ENCODE peak calls at places on chromosomes 7 and 10, in six cellular contexts. Q is Calu3, K is lower leg skin, G is foreskin fibroblast, Z is type B pancreatic cell, D is mesothelial cell of epicardium. J is an unnamed sample.

GRCh38 chr7:1007901-1008300 is 24.9 kb downstream of the CYP2W1 start:
- DNase-seq in Q (peak), K (no peak), G (no peak), Z (no peak), D (no peak), J (no peak)

GRCh38 chr10:90605506-90605905 is 252.3 kb downstream of the HTR7 start:
- DNase-seq in Q (no peak), K (no peak), G (no peak), Z (no peak), D (no peak), J (no peak)

GRCh38 chr7:83355143-83355542 is 192.5 kb upstream of the PCLO start:
- DNase-seq in Q (no peak), K (no peak), G (no peak), Z (no peak), D (no peak), J (no peak)

GRCh38 chr10:88792656-88793055 is 9.9 kb upstream of the LIPM start:
- DNase-seq in Q (peak), K (no peak), G (peak), Z (no peak), D (no peak), J (no peak)

GRCh38 chr7:111835066-111835465 is 272.8 kb upstream of the IMMP2L start:
- DNase-seq in Q (no peak), K (no peak), G (peak), Z (no peak), D (no peak), J (no peak)

GRCh38 chr10:103140469-103140868 is 52.6 kb downstream of the NT5C2 start:
- DNase-seq in Q (no peak), K (no peak), G (no peak), Z (no peak), D (no peak), J (no peak)

GRCh38 chr7:11539853-11540252 is 292.1 kb downstream of the THSD7A start:
- DNase-seq in Q (no peak), K (no peak), G (no peak), Z (no peak), D (no peak), J (no peak)

GRCh38 chr10:98055875-98056516 is 25.6 kb upstream of the CRTAC1 start:
- DNase-seq in Q (peak), K (peak), G (no peak), Z (no peak), D (peak), J (no peak)

GRCh38 chr10:79487296-79488194 is 24.8 kb upstream of the EIF5AL1 start:
- DNase-seq in Q (peak), K (peak), G (peak), Z (no peak), D (peak), J (no peak)

GRCh38 chr7:2049782-2050510 is 182.8 kb downstream of the MAD1L1 start:
- DNase-seq in Q (no peak), K (no peak), G (no peak), Z (no peak), D (no peak), J (no peak)

GRCh38 chr10:132614431-132615341 is 77.1 kb downstream of the INPP5A start:
- DNase-seq in Q (no peak), K (peak), G (no peak), Z (no peak), D (no peak), J (no peak)

GRCh38 chr7:74061840-74062539 is 21.6 kb upstream of the LIMK1 start:
- DNase-seq in Q (peak), K (peak), G (peak), Z (no peak), D (no peak), J (peak)

GRCh38 chr10:23540401-23540800 is 101.5 kb downstream of the OTUD1 start:
- DNase-seq in Q (no peak), K (no peak), G (no peak), Z (no peak), D (no peak), J (no peak)

GRCh38 chr7:80841566-80842478 is 77.0 kb downstream of the SEMA3C start:
- DNase-seq in Q (no peak), K (no peak), G (no peak), Z (no peak), D (no peak), J (no peak)

GRCh38 chr10:103502849-103503660 is 9.6 kb downstream of the NEURL1 start:
- DNase-seq in Q (no peak), K (no peak), G (no peak), Z (no peak), D (no peak), J (no peak)

GRCh38 chr10:47331954-47332353 is 9.7 kb downstream of the GDF2 start:
- DNase-seq in Q (no peak), K (peak), G (no peak), Z (no peak), D (no peak), J (no peak)

GRCh38 chr10:79403441-79404230 is 41.8 kb downstream of the ZCCHC24 start:
- DNase-seq in Q (no peak), K (peak), G (no peak), Z (no peak), D (no peak), J (no peak)

GRCh38 chr7:139071683-139072082 is 35.8 kb upstream of the ZC3HAV1L start:
- DNase-seq in Q (no peak), K (no peak), G (no peak), Z (no peak), D (no peak), J (no peak)

GRCh38 chr10:82453678-82454293 is 578.8 kb downstream of the NRG3 start:
- DNase-seq in Q (no peak), K (no peak), G (no peak), Z (no peak), D (no peak), J (no peak)

GRCh38 chr7:68441610-68442009 is 1156.7 kb upstream of the AUTS2 start:
- DNase-seq in Q (no peak), K (no peak), G (no peak), Z (no peak), D (no peak), J (no peak)

GRCh38 chr7:27100601-27101187 is 1.8 kb downstream of the HOXA2 start:
- DNase-seq in Q (no peak), K (no peak), G (no peak), Z (no peak), D (no peak), J (no peak)

GRCh38 chr10:13272164-13272571 is 27.7 kb downstream of the PHYH start:
- DNase-seq in Q (no peak), K (no peak), G (peak), Z (no peak), D (no peak), J (no peak)

GRCh38 chr10:13270877-13271551 is 28.9 kb downstream of the PHYH start:
- DNase-seq in Q (no peak), K (no peak), G (peak), Z (no peak), D (no peak), J (no peak)

GRCh38 chr10:13268310-13268709 is 31.6 kb downstream of the PHYH start:
- DNase-seq in Q (no peak), K (no peak), G (no peak), Z (no peak), D (no peak), J (no peak)

GRCh38 chr10:13268841-13269240 is 31.0 kb downstream of the PHYH start:
- DNase-seq in Q (no peak), K (no peak), G (no peak), Z (no peak), D (no peak), J (no peak)

GRCh38 chr10:13271552-13272163 is 28.2 kb downstream of the PHYH start:
- DNase-seq in Q (peak), K (peak), G (peak), Z (no peak), D (no peak), J (peak)
- TF ChIP-seq CTCF in Q (peak), K (no peak), G (peak), Z (peak), D (no peak), J (no peak)

GRCh38 chr10:25696013-25696708 is 237.9 kb upstream of the MYO3A start:
- DNase-seq in Q (no peak), K (peak), G (no peak), Z (no peak), D (no peak), J (no peak)
- TF ChIP-seq CTCF in Q (no peak), K (no peak), G (no peak), Z (no peak), D (no peak), J (no peak)

GRCh38 chr10:113441220-113441619 is 111.6 kb upstream of the HABP2 start:
- DNase-seq in Q (no peak), K (peak), G (no peak), Z (no peak), D (no peak), J (no peak)
- TF ChIP-seq CTCF in Q (no peak), K (no peak), G (peak), Z (peak), D (no peak), J (no peak)

DNA sequence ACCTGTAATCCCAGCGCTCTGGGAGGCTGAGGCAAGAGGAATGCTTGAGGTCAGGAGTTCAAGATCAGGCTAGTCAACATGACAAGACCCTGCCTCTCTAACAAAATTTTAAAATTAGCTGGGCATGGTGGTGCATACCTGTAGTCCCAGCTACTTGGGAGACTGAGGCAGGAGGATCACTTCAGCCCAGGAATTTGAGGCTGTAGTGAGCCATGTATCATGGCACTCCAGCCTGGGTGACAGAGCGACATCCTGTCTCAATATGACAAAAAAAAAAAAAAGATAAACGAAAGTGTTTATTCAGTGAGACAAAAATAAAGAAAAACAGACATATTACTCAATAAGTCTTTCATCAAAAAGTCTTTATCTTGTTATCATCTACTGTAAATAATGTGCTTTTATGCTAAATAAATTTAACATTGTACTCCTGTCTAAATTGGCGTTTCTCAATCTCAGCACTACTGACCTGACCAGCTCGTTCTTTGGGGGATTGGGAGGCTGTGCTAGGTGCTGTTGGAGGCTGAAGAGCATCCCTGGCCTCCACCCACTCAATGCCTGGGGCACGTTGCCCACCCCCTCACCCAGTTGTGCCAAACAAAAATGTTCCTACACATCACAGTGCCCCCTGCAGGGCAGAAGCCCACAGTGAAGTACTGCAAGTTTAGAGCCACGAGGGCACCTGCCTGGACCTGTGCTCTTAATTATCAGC is 57.7 kb downstream of the NCAPG2 start:
- DNase-seq in Q (peak), K (no peak), G (no peak), Z (no peak), D (no peak), J (no peak)
- TF ChIP-seq CTCF in Q (peak), K (no peak), G (peak), Z (peak), D (peak), J (no peak)

GRCh38 chr7:25091129-25091528 is 33.9 kb downstream of the CYCS start:
- DNase-seq in Q (no peak), K (no peak), G (no peak), Z (no peak), D (no peak), J (no peak)

GRCh38 chr7:25090374-25090773 is 34.7 kb downstream of the CYCS start:
- DNase-seq in Q (no peak), K (no peak), G (no peak), Z (no peak), D (no peak), J (no peak)

GRCh38 chr7:25095516-25096345 is 29.3 kb downstream of the CYCS start:
- DNase-seq in Q (no peak), K (no peak), G (no peak), Z (no peak), D (no peak), J (no peak)

GRCh38 chr7:25091757-25092156 is 33.3 kb downstream of the CYCS start:
- DNase-seq in Q (no peak), K (no peak), G (no peak), Z (no peak), D (no peak), J (no peak)

GRCh38 chr7:25093268-25093802 is 31.7 kb downstream of the CYCS start:
- DNase-seq in Q (peak), K (peak), G (peak), Z (peak), D (peak), J (peak)
- TF ChIP-seq CTCF in Q (peak), K (no peak), G (peak), Z (peak), D (peak), J (no peak)

GRCh38 chr7:35185908-35186731 is 67.8 kb downstream of the TBX20 start:
- DNase-seq in Q (peak), K (no peak), G (peak), Z (peak), D (peak), J (no peak)
- TF ChIP-seq CTCF in Q (peak), K (no peak), G (peak), Z (no peak), D (no peak), J (no peak)